ENCODE peak calls at places on chromosomes 7 and 10, in seven cellular contexts. F, J, R, X, C, D and I are unnamed samples.

GRCh38 chr7:3214090-3214413 is 87.0 kb upstream of the SDK1 start:
- DNase-seq in F (no peak), J (no peak), R (no peak), X (no peak), C (no peak), D (no peak), I (no peak)

GRCh38 chr10:27998178-27998953 is 513 bp downstream of the ODAD2 start:
- DNase-seq in F (peak; percentile 37), J (peak; percentile 73), R (no peak), X (peak; percentile 55), C (no peak), D (peak; percentile 83), I (peak; percentile 27)

GRCh38 chr7:107995184-107996071 is 7.5 kb downstream of the LAMB1 start:
- DNase-seq in F (peak; percentile 56), J (peak; percentile 83), R (no peak), X (peak; percentile 69), C (no peak), D (peak; percentile 85), I (peak; percentile 91)

GRCh38 chr10:109934958-109935793 is 11.9 kb upstream of the XPNPEP1 start:
- DNase-seq in F (no peak), J (peak; percentile 88), R (no peak), X (peak; percentile 65), C (no peak), D (peak; percentile 84), I (peak; percentile 47)

GRCh38 chr10:121179006-121179405 is 327.8 kb downstream of the WDR11 start:
- DNase-seq in F (no peak), J (no peak), R (no peak), X (no peak), C (no peak), D (no peak), I (no peak)

GRCh38 chr10:124497196-124497990 is 35.8 kb downstream of the LHPP start:
- DNase-seq in F (no peak), J (no peak), R (no peak), X (no peak), C (no peak), D (no peak), I (no peak)

GRCh38 chr10:35328404-35329037 is 7.8 kb upstream of the CCNY start:
- DNase-seq in F (no peak), J (no peak), R (no peak), X (peak; percentile 86), C (no peak), D (no peak), I (peak; percentile 61)

GRCh38 chr10:103493911-103494877 is 689 bp downstream of the NEURL1 start:
- DNase-seq in F (peak; percentile 41), J (peak; percentile 57), R (no peak), X (peak; percentile 45), C (no peak), D (peak; percentile 64), I (no peak)

GRCh38 chr7:2202361-2202761 is 30.4 kb downstream of the MAD1L1 start:
- DNase-seq in F (no peak), J (no peak), R (no peak), X (no peak), C (no peak), D (peak; percentile 23), I (no peak)

GRCh38 chr10:102408728-102409603 is 9.6 kb downstream of the PSD start:
- DNase-seq in F (peak; percentile 84), J (peak; percentile 79), R (no peak), X (peak; percentile 73), C (no peak), D (peak; percentile 64), I (no peak)

GRCh38 chr10:103449208-103450144 is 2.7 kb downstream of the CALHM2 start:
- DNase-seq in F (no peak), J (no peak), R (no peak), X (peak; percentile 30), C (no peak), D (no peak), I (no peak)

GRCh38 chr10:45468110-45468509 is 94.1 kb downstream of the ALOX5 start:
- DNase-seq in F (no peak), J (peak; percentile 12), R (no peak), X (no peak), C (no peak), D (no peak), I (no peak)

GRCh38 chr10:70296406-70296899 is 12.6 kb upstream of the NPFFR1 start:
- DNase-seq in F (peak; percentile 48), J (no peak), R (no peak), X (peak; percentile 98), C (peak; percentile 44), D (no peak), I (peak; percentile 96)

GRCh38 chr7:120862987-120863386 is 5.0 kb upstream of the TSPAN12 start:
- DNase-seq in F (no peak), J (no peak), R (no peak), X (no peak), C (no peak), D (no peak), I (no peak)

GRCh38 chr7:5596046-5596895 is 172.6 kb upstream of the TNRC18 start:
- DNase-seq in F (peak; percentile 89), J (peak; percentile 51), R (peak; percentile 13), X (peak; percentile 99), C (peak; percentile 71), D (peak; percentile 55), I (peak; percentile 87)

GRCh38 chr10:59750155-59750945 is 2.9 kb downstream of the MRLN start:
- DNase-seq in F (no peak), J (no peak), R (no peak), X (no peak), C (no peak), D (no peak), I (peak; percentile 56)

GRCh38 chr10:74153123-74153522 is 2.1 kb downstream of the ADK start:
- DNase-seq in F (no peak), J (peak; percentile 26), R (no peak), X (peak; percentile 72), C (peak; percentile 34), D (peak; percentile 68), I (peak; percentile 71)

DNA sequence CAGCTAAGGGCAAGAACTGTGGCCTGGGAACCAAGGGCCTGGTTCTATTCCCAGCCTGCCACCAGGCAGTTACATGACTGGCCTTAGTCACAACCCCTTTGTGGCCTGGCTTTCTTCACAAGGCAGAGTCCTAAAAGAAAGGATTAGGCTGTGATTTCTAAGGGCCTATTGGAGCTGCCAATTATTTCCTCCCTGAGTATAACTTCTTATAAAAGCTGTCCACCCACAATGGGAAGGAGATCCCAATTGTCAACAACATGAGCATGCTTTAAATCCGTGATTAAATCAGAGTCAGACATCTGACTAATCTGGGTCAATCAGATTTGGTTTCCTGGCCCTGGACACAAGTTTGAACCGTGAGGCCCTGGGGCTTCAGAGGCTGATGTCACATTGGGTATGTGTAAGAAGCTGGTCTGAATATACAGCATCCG is 61.5 kb downstream of the ABCB4 start:
- DNase-seq in F (peak; percentile 15), J (peak; percentile 84), R (no peak), X (peak; percentile 89), C (no peak), D (no peak), I (peak; percentile 90)
- TF ChIP-seq EZH2phosphoT487 in F (no peak), J (no peak), R (no peak), X (no peak), C (no peak), D (no peak), I (no peak)

DNA sequence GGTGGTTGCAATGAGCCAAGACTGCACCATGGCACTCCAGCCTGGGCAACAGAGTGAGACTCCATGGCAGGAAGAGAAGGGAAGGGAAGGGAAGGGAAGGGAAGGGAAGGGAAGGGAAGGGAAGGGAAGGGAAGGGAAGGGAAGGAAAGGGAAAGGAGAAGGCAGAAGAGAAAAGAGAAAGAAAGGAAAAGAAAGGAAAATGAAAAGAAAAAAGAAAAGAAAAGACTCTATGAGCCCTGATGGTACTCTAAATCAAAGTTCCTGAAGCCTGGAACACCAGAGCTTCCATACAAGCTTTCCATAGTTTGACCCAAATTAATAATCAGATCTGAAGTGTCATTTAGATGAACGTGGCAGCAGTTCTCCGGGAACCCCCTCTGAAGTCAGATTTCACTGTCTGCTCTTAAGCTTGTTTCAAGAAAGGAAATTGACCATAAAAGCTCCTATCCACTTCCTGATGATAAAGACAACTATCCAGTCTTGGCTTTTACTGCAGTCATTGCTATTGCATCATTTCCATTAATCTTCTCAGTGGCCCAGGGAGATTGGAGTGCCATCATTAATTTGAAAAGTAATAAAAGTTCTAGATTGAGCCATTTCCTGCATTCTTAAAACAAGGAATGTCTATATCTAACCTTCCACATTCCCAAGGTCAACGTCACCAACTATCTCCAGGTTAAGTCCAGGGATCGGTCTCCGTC is 44.2 kb upstream of the FRMD4A start:
- DNase-seq in F (no peak), J (no peak), R (no peak), X (no peak), C (no peak), D (no peak), I (no peak)
- H2AFZ ChIP-seq in F (no peak overlapping the region), J (no peak overlapping the region), R (no peak overlapping the region), X (no peak overlapping the region), C (no peak overlapping the region), D (no peak overlapping the region), I (no peak overlapping the region)

GRCh38 chr10:111091833-111092232 is 15.0 kb downstream of the ADRA2A start:
- DNase-seq in F (no peak), J (no peak), R (no peak), X (no peak), C (no peak), D (no peak), I (no peak)
- TF ChIP-seq EZH2phosphoT487 in F (no peak), J (no peak), R (no peak), X (no peak), C (no peak), D (no peak), I (no peak)

DNA sequence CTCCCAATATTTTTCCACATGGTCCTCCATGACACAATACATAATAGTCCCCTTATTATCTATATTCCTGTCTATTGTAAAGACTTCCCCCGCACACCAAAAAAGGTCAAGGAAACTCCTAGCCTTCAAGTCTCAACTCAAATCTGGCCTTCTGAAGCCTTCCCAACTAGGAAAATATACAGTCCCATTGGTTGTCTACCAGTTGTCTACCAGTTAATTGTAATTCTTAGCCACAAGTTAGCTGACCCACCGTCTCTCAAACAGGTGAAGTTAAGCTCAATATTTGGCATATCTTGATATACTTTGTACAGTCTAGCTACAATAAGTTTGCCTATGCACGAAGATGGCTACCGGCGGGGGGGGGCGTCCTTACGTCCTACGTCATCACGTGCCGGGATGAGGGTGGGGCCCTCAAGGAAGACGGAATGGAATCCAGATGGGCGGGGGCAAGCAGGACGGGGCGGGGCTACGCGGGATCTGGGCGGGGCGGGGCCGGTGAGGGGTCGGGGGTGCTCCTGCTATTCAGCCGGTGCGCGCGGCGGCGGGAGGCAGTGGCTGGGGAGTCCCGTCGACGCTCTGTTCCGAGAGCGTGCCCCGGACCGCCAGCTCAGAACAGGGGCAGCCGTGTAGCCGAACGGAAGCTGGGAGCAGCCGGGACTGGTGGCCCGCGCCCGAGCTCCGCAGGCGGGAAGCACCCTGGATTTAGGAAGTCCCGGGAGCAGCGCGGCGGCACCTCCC is at the start of gene AHR:
- DNase-seq in F (peak; percentile 95), J (peak; percentile 88), R (peak; percentile 16), X (peak; percentile 98), C (peak; percentile 88), D (peak; percentile 91), I (peak; percentile 89)
- H2AFZ ChIP-seq in F (peak within 1 kb of the TSS; percentile 93), J (peak within 1 kb of the TSS; percentile 99), R (peak within 1 kb of the TSS; percentile 34), X (peak within 1 kb of the TSS; percentile 94), C (peak within 1 kb of the TSS; percentile 50), D (peak within 1 kb of the TSS; percentile 87), I (peak within 1 kb of the TSS; percentile 100)

DNA sequence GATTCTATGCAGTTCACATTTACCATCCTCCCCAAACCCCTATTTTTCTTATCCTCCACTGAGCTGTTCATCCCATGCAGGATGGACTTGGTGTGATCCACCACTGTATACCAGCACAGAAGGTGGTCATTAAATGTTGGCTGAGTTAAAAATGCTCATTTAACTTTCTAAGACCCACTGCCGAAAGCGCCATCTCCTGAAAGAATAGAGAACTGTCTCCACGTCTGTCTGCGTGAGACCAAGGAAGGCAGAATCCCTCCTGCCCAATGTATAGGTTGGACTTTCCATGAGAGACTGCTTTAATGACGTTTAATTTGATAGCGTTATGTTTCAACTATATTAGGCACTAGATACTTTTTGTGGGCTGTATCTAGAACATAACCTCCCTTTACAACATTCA is 124.3 kb downstream of the GPAM start:
- DNase-seq in F (no peak), J (no peak), R (no peak), X (no peak), C (no peak), D (peak; percentile 54), I (no peak)
- TF ChIP-seq EZH2phosphoT487 in F (no peak), J (no peak), R (no peak), X (no peak), C (no peak), D (no peak), I (no peak)